ENCODE peak calls at places on chromosomes 11 and 22, in six cellular contexts. One of them, this sample, is unnamed.

GRCh38 chr11:71156301-71156700 is 96.1 kb downstream of the SHANK2 start:
- DNase-seq in kidney: no peak
- DNase-seq in GM23338: no peak
- DNase-seq in bronchial epithelial cell: no peak
- DNase-seq in cardiac fibroblast: no peak
- DNase-seq in astrocyte of the spinal cord: no peak
- DNase-seq in this sample: no peak

GRCh38 chr11:2197771-2198520 is 26.3 kb upstream of the TH start:
- DNase-seq in kidney: peak
- DNase-seq in GM23338: no peak
- DNase-seq in bronchial epithelial cell: no peak
- DNase-seq in cardiac fibroblast: no peak
- DNase-seq in astrocyte of the spinal cord: no peak
- DNase-seq in this sample: no peak

GRCh38 chr22:17198188-17199130 is 20.8 kb downstream of the ADA2 start:
- DNase-seq in kidney: peak
- DNase-seq in GM23338: peak
- DNase-seq in bronchial epithelial cell: no peak
- DNase-seq in cardiac fibroblast: peak
- DNase-seq in astrocyte of the spinal cord: peak
- DNase-seq in this sample: no peak

GRCh38 chr11:73159297-73159696 is 17.2 kb upstream of the FCHSD2 start:
- DNase-seq in kidney: no peak
- DNase-seq in GM23338: no peak
- DNase-seq in bronchial epithelial cell: no peak
- DNase-seq in cardiac fibroblast: no peak
- DNase-seq in astrocyte of the spinal cord: no peak
- DNase-seq in this sample: no peak

GRCh38 chr11:20453657-20454316 is 66.3 kb downstream of the PRMT3 start:
- DNase-seq in kidney: no peak
- DNase-seq in GM23338: no peak
- DNase-seq in bronchial epithelial cell: no peak
- DNase-seq in cardiac fibroblast: no peak
- DNase-seq in astrocyte of the spinal cord: no peak
- DNase-seq in this sample: no peak

GRCh38 chr11:9571766-9572120 is 1.7 kb upstream of the WEE1 start:
- DNase-seq in kidney: no peak
- DNase-seq in GM23338: no peak
- DNase-seq in bronchial epithelial cell: no peak
- DNase-seq in cardiac fibroblast: no peak
- DNase-seq in astrocyte of the spinal cord: no peak
- DNase-seq in this sample: no peak

GRCh38 chr22:21092797-21093554 is 47.2 kb downstream of the LRRC74B start:
- DNase-seq in kidney: no peak
- DNase-seq in GM23338: no peak
- DNase-seq in bronchial epithelial cell: no peak
- DNase-seq in cardiac fibroblast: no peak
- DNase-seq in astrocyte of the spinal cord: no peak
- DNase-seq in this sample: no peak

GRCh38 chr22:25496396-25497064 is 67.9 kb upstream of the GRK3 start:
- DNase-seq in kidney: no peak
- DNase-seq in GM23338: no peak
- DNase-seq in bronchial epithelial cell: no peak
- DNase-seq in cardiac fibroblast: no peak
- DNase-seq in astrocyte of the spinal cord: no peak
- DNase-seq in this sample: no peak

GRCh38 chr11:12787847-12788246 is 113.6 kb downstream of the TEAD1 start:
- DNase-seq in kidney: no peak
- DNase-seq in GM23338: no peak
- DNase-seq in bronchial epithelial cell: peak
- DNase-seq in cardiac fibroblast: peak
- DNase-seq in astrocyte of the spinal cord: peak
- DNase-seq in this sample: no peak

GRCh38 chr11:112042161-112042960 is 17.2 kb downstream of the DLAT start:
- DNase-seq in kidney: no peak
- DNase-seq in GM23338: no peak
- DNase-seq in bronchial epithelial cell: peak
- DNase-seq in cardiac fibroblast: peak
- DNase-seq in astrocyte of the spinal cord: peak
- DNase-seq in this sample: no peak

GRCh38 chr22:37726240-37726887 is 29.5 kb downstream of the TRIOBP start:
- DNase-seq in kidney: no peak
- DNase-seq in GM23338: no peak
- DNase-seq in bronchial epithelial cell: no peak
- DNase-seq in cardiac fibroblast: peak
- DNase-seq in astrocyte of the spinal cord: no peak
- DNase-seq in this sample: peak
- TF ChIP-seq CTCF in kidney: no peak
- TF ChIP-seq CTCF in GM23338: no peak
- TF ChIP-seq CTCF in bronchial epithelial cell: no peak
- TF ChIP-seq CTCF in cardiac fibroblast: no peak
- TF ChIP-seq CTCF in astrocyte of the spinal cord: peak
- TF ChIP-seq CTCF in this sample: peak

GRCh38 chr11:122814401-122814800 is 23.9 kb upstream of the CRTAM start:
- DNase-seq in kidney: no peak
- DNase-seq in GM23338: peak
- DNase-seq in bronchial epithelial cell: no peak
- DNase-seq in cardiac fibroblast: no peak
- DNase-seq in astrocyte of the spinal cord: no peak
- DNase-seq in this sample: no peak
- TF ChIP-seq CTCF in kidney: no peak
- TF ChIP-seq CTCF in GM23338: peak
- TF ChIP-seq CTCF in bronchial epithelial cell: peak
- TF ChIP-seq CTCF in cardiac fibroblast: peak
- TF ChIP-seq CTCF in astrocyte of the spinal cord: peak
- TF ChIP-seq CTCF in this sample: peak

GRCh38 chr22:37197451-37198289 is 9.6 kb upstream of the C1QTNF6 start:
- DNase-seq in kidney: peak
- DNase-seq in GM23338: no peak
- DNase-seq in bronchial epithelial cell: peak
- DNase-seq in cardiac fibroblast: peak
- DNase-seq in astrocyte of the spinal cord: peak
- DNase-seq in this sample: no peak

GRCh38 chr22:37198290-37199102 is 10.4 kb upstream of the C1QTNF6 start:
- DNase-seq in kidney: peak
- DNase-seq in GM23338: peak
- DNase-seq in bronchial epithelial cell: peak
- DNase-seq in cardiac fibroblast: peak
- DNase-seq in astrocyte of the spinal cord: peak
- DNase-seq in this sample: peak

GRCh38 chr22:37201066-37201820 is 11.0 kb downstream of the SSTR3 start:
- DNase-seq in kidney: peak
- DNase-seq in GM23338: no peak
- DNase-seq in bronchial epithelial cell: no peak
- DNase-seq in cardiac fibroblast: no peak
- DNase-seq in astrocyte of the spinal cord: no peak
- DNase-seq in this sample: no peak

GRCh38 chr22:37199103-37199838 is 11.2 kb upstream of the C1QTNF6 start:
- DNase-seq in kidney: peak
- DNase-seq in GM23338: peak
- DNase-seq in bronchial epithelial cell: peak
- DNase-seq in cardiac fibroblast: peak
- DNase-seq in astrocyte of the spinal cord: peak
- DNase-seq in this sample: peak

GRCh38 chr22:37199839-37200161 is 11.8 kb upstream of the C1QTNF6 start:
- DNase-seq in kidney: no peak
- DNase-seq in GM23338: peak
- DNase-seq in bronchial epithelial cell: peak
- DNase-seq in cardiac fibroblast: no peak
- DNase-seq in astrocyte of the spinal cord: no peak
- DNase-seq in this sample: no peak
- TF ChIP-seq CTCF in kidney: no peak
- TF ChIP-seq CTCF in GM23338: no peak
- TF ChIP-seq CTCF in bronchial epithelial cell: no peak
- TF ChIP-seq CTCF in cardiac fibroblast: no peak
- TF ChIP-seq CTCF in astrocyte of the spinal cord: no peak
- TF ChIP-seq CTCF in this sample: peak

GRCh38 chr11:66543263-66544107 is 2.4 kb downstream of the ZDHHC24 start:
- DNase-seq in kidney: peak
- DNase-seq in GM23338: peak
- DNase-seq in bronchial epithelial cell: no peak
- DNase-seq in cardiac fibroblast: peak
- DNase-seq in astrocyte of the spinal cord: peak
- DNase-seq in this sample: peak
- TF ChIP-seq CTCF in kidney: peak
- TF ChIP-seq CTCF in GM23338: peak
- TF ChIP-seq CTCF in bronchial epithelial cell: peak
- TF ChIP-seq CTCF in cardiac fibroblast: peak
- TF ChIP-seq CTCF in astrocyte of the spinal cord: peak
- TF ChIP-seq CTCF in this sample: peak

DNA sequence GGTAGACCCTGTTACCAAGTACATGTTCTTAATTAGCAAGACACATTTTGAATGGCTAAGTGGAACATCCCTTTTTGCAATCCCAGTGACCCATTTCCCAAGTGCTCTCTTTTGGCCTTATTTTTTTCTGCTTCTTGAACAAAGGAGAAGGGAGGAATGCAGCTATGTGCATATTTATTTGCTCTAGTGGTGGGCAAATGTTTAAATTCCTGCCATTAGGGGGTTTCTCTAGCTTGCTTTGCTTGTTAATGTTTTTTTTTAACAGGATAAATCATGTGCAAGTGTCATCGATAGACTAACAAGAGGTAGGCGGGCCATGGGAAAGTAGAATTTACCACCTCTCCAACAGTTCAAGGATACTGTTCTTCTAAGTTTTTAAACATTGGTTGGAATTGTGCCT is 135.6 kb downstream of the COMMD9 start:
- DNase-seq in kidney: no peak
- DNase-seq in GM23338: peak
- DNase-seq in bronchial epithelial cell: no peak
- DNase-seq in cardiac fibroblast: no peak
- DNase-seq in astrocyte of the spinal cord: no peak
- DNase-seq in this sample: no peak
- TF ChIP-seq CTCF in kidney: no peak
- TF ChIP-seq CTCF in GM23338: no peak
- TF ChIP-seq CTCF in bronchial epithelial cell: no peak
- TF ChIP-seq CTCF in cardiac fibroblast: no peak
- TF ChIP-seq CTCF in astrocyte of the spinal cord: no peak
- TF ChIP-seq CTCF in this sample: no peak

GRCh38 chr22:19942071-19942885 is 660 bp upstream of the TXNRD2 start:
- DNase-seq in kidney: peak
- DNase-seq in GM23338: no peak
- DNase-seq in bronchial epithelial cell: no peak
- DNase-seq in cardiac fibroblast: peak
- DNase-seq in astrocyte of the spinal cord: peak
- DNase-seq in this sample: peak

GRCh38 chr22:19941365-19942070 is at the start of the genes COMT and TXNRD2:
- DNase-seq in kidney: peak
- DNase-seq in GM23338: peak
- DNase-seq in bronchial epithelial cell: no peak
- DNase-seq in cardiac fibroblast: peak
- DNase-seq in astrocyte of the spinal cord: peak
- DNase-seq in this sample: peak

GRCh38 chr22:19942886-19943664 is 1.5 kb upstream of the TXNRD2 start:
- DNase-seq in kidney: peak
- DNase-seq in GM23338: no peak
- DNase-seq in bronchial epithelial cell: peak
- DNase-seq in cardiac fibroblast: peak
- DNase-seq in astrocyte of the spinal cord: peak
- DNase-seq in this sample: no peak

GRCh38 chr22:19940536-19941364 is 822 bp upstream of the COMT start:
- DNase-seq in kidney: peak
- DNase-seq in GM23338: no peak
- DNase-seq in bronchial epithelial cell: no peak
- DNase-seq in cardiac fibroblast: peak
- DNase-seq in astrocyte of the spinal cord: no peak
- DNase-seq in this sample: no peak

DNA sequence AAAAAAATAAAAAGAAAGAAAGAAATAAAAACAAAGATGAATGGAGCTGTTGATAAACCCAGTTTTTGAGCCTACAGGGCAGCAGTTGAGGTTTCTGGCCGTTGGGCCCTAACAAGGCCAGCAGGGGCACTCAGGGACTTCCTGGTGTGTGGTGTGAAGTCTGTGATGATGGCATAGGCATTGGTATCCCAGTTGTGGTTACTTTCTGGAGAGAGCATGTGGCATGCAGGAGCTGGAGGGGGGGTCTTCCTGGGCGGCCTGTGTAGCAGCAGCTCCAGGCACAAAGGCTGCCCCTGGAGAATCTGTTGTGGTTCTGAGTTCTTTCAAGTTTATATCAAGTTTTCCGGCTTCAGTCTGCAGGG is 2.0 kb upstream of the TXNRD2 start:
- DNase-seq in kidney: peak
- DNase-seq in GM23338: peak
- DNase-seq in bronchial epithelial cell: no peak
- DNase-seq in cardiac fibroblast: peak
- DNase-seq in astrocyte of the spinal cord: peak
- DNase-seq in this sample: no peak
- TF ChIP-seq CTCF in kidney: no peak
- TF ChIP-seq CTCF in GM23338: no peak
- TF ChIP-seq CTCF in bronchial epithelial cell: no peak
- TF ChIP-seq CTCF in cardiac fibroblast: no peak
- TF ChIP-seq CTCF in astrocyte of the spinal cord: no peak
- TF ChIP-seq CTCF in this sample: no peak

GRCh38 chr11:94111241-94111640 is 17.4 kb upstream of the PANX1 start:
- DNase-seq in kidney: no peak
- DNase-seq in GM23338: no peak
- DNase-seq in bronchial epithelial cell: no peak
- DNase-seq in cardiac fibroblast: no peak
- DNase-seq in astrocyte of the spinal cord: no peak
- DNase-seq in this sample: no peak

GRCh38 chr11:94103476-94103875 is 25.2 kb upstream of the PANX1 start:
- DNase-seq in kidney: no peak
- DNase-seq in GM23338: no peak
- DNase-seq in bronchial epithelial cell: no peak
- DNase-seq in cardiac fibroblast: no peak
- DNase-seq in astrocyte of the spinal cord: no peak
- DNase-seq in this sample: no peak

GRCh38 chr11:94106699-94107098 is 21.9 kb upstream of the PANX1 start:
- DNase-seq in kidney: no peak
- DNase-seq in GM23338: no peak
- DNase-seq in bronchial epithelial cell: no peak
- DNase-seq in cardiac fibroblast: no peak
- DNase-seq in astrocyte of the spinal cord: no peak
- DNase-seq in this sample: no peak

GRCh38 chr11:94104734-94105133 is 23.9 kb upstream of the PANX1 start:
- DNase-seq in kidney: no peak
- DNase-seq in GM23338: no peak
- DNase-seq in bronchial epithelial cell: peak
- DNase-seq in cardiac fibroblast: no peak
- DNase-seq in astrocyte of the spinal cord: no peak
- DNase-seq in this sample: no peak

DNA sequence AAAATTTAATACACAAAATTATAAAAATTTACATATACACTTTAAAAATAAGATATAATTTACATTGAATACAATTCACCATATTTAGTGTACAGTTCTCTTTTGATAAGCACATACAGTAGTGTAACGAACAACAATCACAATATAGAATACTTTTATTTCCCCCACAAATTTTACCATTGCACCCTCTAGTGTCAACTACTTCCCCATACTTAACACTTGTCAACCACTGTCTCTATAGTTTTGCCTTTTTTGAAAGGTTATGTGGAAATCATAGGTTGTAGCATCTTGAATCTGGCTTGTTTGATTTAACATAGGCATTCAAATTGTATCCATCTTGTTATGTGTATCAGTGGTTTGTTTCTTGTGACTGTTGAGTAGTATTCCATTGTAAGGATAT is 21.3 kb upstream of the PANX1 start:
- DNase-seq in kidney: no peak
- DNase-seq in GM23338: peak
- DNase-seq in bronchial epithelial cell: no peak
- DNase-seq in cardiac fibroblast: no peak
- DNase-seq in astrocyte of the spinal cord: no peak
- DNase-seq in this sample: no peak
- TF ChIP-seq CTCF in kidney: no peak
- TF ChIP-seq CTCF in GM23338: peak
- TF ChIP-seq CTCF in bronchial epithelial cell: peak
- TF ChIP-seq CTCF in cardiac fibroblast: peak
- TF ChIP-seq CTCF in astrocyte of the spinal cord: peak
- TF ChIP-seq CTCF in this sample: no peak

This sample was measured in GM13977.